ENCODE peak calls at places on chromosomes 4 and X, in eight cellular contexts. One of them, this sample, is unnamed. For H3K27me3 and H3K36me3, the result is how much of the 10 kb centered on the place peaks cover.

GRCh38 chr4:80078361-80079092 is 5.5 kb upstream of the ANTXR2 start:
- DNase-seq in brain microvascular endothelial cell: no peak
- DNase-seq in neural progenitor cell: no peak
- DNase-seq in cardiac muscle cell: no peak
- DNase-seq in Karpas-422: no peak
- DNase-seq in upper lobe of right lung: no peak
- DNase-seq in astrocyte: no peak
- DNase-seq in small intestine: no peak
- DNase-seq in this sample: no peak

GRCh38 chr4:177483271-177483670 is 41.0 kb upstream of the AGA start:
- DNase-seq in Karpas-422: no peak
- DNase-seq in small intestine: no peak
- DNase-seq in astrocyte: no peak
- DNase-seq in brain microvascular endothelial cell: no peak
- DNase-seq in neural progenitor cell: no peak
- DNase-seq in cardiac muscle cell: no peak
- DNase-seq in upper lobe of right lung: no peak
- DNase-seq in this sample: no peak

GRCh38 chr4:56506110-56506705 is 617 bp downstream of the ARL9 start:
- DNase-seq in small intestine: no peak
- DNase-seq in Karpas-422: no peak
- DNase-seq in upper lobe of right lung: no peak
- DNase-seq in cardiac muscle cell: peak
- DNase-seq in brain microvascular endothelial cell: no peak
- DNase-seq in astrocyte: peak
- DNase-seq in neural progenitor cell: peak
- DNase-seq in this sample: peak

GRCh38 chr4:168387091-168387490 is 68.5 kb upstream of the DDX60 start:
- DNase-seq in Karpas-422: no peak
- DNase-seq in neural progenitor cell: no peak
- DNase-seq in small intestine: no peak
- DNase-seq in astrocyte: no peak
- DNase-seq in upper lobe of right lung: no peak
- DNase-seq in cardiac muscle cell: no peak
- DNase-seq in brain microvascular endothelial cell: no peak
- DNase-seq in this sample: no peak

GRCh38 chr4:99853993-99854392 is 37.4 kb downstream of the DAPP1 start:
- DNase-seq in upper lobe of right lung: no peak
- DNase-seq in small intestine: no peak
- DNase-seq in Karpas-422: no peak
- DNase-seq in cardiac muscle cell: no peak
- DNase-seq in neural progenitor cell: peak
- DNase-seq in astrocyte: no peak
- DNase-seq in brain microvascular endothelial cell: no peak
- DNase-seq in this sample: no peak

GRCh38 chrX:30308263-30309138 is 689 bp downstream of the NR0B1 start:
- DNase-seq in cardiac muscle cell: peak
- DNase-seq in upper lobe of right lung: no peak
- DNase-seq in neural progenitor cell: peak
- DNase-seq in astrocyte: no peak
- DNase-seq in small intestine: no peak
- DNase-seq in brain microvascular endothelial cell: no peak
- DNase-seq in Karpas-422: no peak
- DNase-seq in this sample: peak

GRCh38 chr4:74546020-74546419 is 101.1 kb downstream of the AREG start:
- DNase-seq in brain microvascular endothelial cell: no peak
- DNase-seq in upper lobe of right lung: no peak
- DNase-seq in small intestine: no peak
- DNase-seq in neural progenitor cell: no peak
- DNase-seq in Karpas-422: no peak
- DNase-seq in astrocyte: peak
- DNase-seq in cardiac muscle cell: no peak
- DNase-seq in this sample: no peak

GRCh38 chr4:107862658-107863057 is 37.9 kb downstream of the SGMS2 start:
- DNase-seq in astrocyte: peak
- DNase-seq in brain microvascular endothelial cell: peak
- DNase-seq in upper lobe of right lung: no peak
- DNase-seq in small intestine: peak
- DNase-seq in Karpas-422: no peak
- DNase-seq in neural progenitor cell: no peak
- DNase-seq in cardiac muscle cell: no peak
- DNase-seq in this sample: peak

GRCh38 chr4:152211936-152212675 is 323.8 kb downstream of the FBXW7 start:
- DNase-seq in neural progenitor cell: no peak
- DNase-seq in cardiac muscle cell: peak
- DNase-seq in brain microvascular endothelial cell: no peak
- DNase-seq in Karpas-422: no peak
- DNase-seq in upper lobe of right lung: no peak
- DNase-seq in astrocyte: no peak
- DNase-seq in small intestine: no peak
- DNase-seq in this sample: no peak

GRCh38 chrX:84205276-84205675 is 17.3 kb upstream of the RPS6KA6 start:
- DNase-seq in Karpas-422: no peak
- DNase-seq in small intestine: no peak
- DNase-seq in astrocyte: no peak
- DNase-seq in cardiac muscle cell: no peak
- DNase-seq in upper lobe of right lung: no peak
- DNase-seq in neural progenitor cell: no peak
- DNase-seq in brain microvascular endothelial cell: no peak
- DNase-seq in this sample: no peak
- H3K27me3 ChIP-seq in Karpas-422: under half
- H3K27me3 ChIP-seq in small intestine: under half
- H3K27me3 ChIP-seq in astrocyte: under half
- H3K27me3 ChIP-seq in cardiac muscle cell: under half
- H3K27me3 ChIP-seq in upper lobe of right lung: under half
- H3K27me3 ChIP-seq in neural progenitor cell: under half
- H3K27me3 ChIP-seq in brain microvascular endothelial cell: under half
- H3K27me3 ChIP-seq in this sample: under half

DNA sequence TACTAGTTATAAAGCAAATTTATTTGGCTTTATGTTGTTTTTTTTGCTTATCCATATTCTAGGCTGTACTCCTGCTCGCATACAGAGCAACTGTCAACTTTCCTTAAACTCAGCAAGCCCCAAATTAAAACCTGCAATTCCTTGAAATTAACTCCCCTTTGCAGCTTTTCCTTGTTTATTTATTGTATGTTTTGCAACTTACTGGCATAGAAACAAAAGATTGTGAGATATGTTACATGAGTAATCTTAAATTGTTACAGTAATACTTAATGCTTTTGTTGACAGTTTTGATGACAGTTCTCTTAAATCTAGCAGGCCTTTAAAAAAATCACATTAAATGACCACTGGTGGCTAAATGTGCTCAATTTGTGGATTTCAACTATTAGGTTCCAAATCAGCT is 4.5 kb downstream of the DDX3X start:
- DNase-seq in astrocyte: no peak
- DNase-seq in Karpas-422: no peak
- DNase-seq in brain microvascular endothelial cell: no peak
- DNase-seq in small intestine: no peak
- DNase-seq in upper lobe of right lung: no peak
- DNase-seq in cardiac muscle cell: no peak
- DNase-seq in neural progenitor cell: no peak
- DNase-seq in this sample: no peak
- H3K36me3 ChIP-seq in astrocyte: under half
- H3K36me3 ChIP-seq in Karpas-422: half or more
- H3K36me3 ChIP-seq in brain microvascular endothelial cell: under half
- H3K36me3 ChIP-seq in small intestine: under half
- H3K36me3 ChIP-seq in upper lobe of right lung: under half
- H3K36me3 ChIP-seq in cardiac muscle cell: under half
- H3K36me3 ChIP-seq in neural progenitor cell: under half
- H3K36me3 ChIP-seq in this sample: under half

DNA sequence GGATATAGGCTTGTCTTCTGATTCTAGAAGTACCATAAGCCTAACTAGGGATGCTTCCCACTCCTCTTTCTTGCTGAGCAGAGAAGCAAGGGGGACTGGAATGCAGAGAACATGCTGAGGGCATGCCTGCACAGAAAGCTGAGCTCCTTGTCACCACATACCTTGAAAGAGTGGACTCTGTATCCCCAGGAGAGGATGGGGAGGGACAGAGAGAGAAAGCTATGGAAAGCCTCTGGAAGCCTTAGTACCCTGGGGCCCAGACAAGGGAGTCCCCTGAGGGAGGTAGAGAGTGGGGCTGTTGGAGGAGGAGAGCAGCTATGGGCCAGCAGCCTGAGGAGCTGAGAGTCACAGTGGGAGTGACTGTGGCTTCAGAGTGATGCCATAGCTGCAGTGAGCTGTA is 77.8 kb downstream of the RTL9 start:
- DNase-seq in neural progenitor cell: no peak
- DNase-seq in small intestine: no peak
- DNase-seq in cardiac muscle cell: no peak
- DNase-seq in upper lobe of right lung: no peak
- DNase-seq in astrocyte: no peak
- DNase-seq in Karpas-422: no peak
- DNase-seq in brain microvascular endothelial cell: no peak
- DNase-seq in this sample: no peak
- H3K27me3 ChIP-seq in neural progenitor cell: under half
- H3K27me3 ChIP-seq in small intestine: under half
- H3K27me3 ChIP-seq in cardiac muscle cell: under half
- H3K27me3 ChIP-seq in upper lobe of right lung: under half
- H3K27me3 ChIP-seq in astrocyte: under half
- H3K27me3 ChIP-seq in Karpas-422: under half
- H3K27me3 ChIP-seq in brain microvascular endothelial cell: under half
- H3K27me3 ChIP-seq in this sample: under half

DNA sequence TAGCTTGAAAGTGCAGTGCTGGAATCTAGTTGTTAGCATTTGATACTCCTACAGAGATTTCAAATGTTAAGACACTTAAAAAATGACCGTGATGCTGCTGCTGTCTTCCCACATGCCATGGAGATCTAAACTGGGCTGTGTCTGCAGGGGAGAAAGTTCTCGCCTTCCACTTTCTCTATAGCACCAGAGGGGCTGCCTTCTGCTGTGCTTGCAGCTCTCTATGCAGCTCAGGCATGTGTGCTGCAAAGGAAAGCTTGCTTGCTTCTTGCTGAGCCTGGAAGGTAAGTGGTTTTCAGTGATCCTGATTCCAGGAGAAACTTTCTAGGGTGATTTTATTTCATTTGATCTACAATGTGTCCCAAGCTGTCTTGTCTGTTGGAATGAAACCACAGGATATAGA is 137.7 kb downstream of the SOWAHB start:
- DNase-seq in brain microvascular endothelial cell: no peak
- DNase-seq in astrocyte: no peak
- DNase-seq in cardiac muscle cell: no peak
- DNase-seq in neural progenitor cell: no peak
- DNase-seq in Karpas-422: no peak
- DNase-seq in upper lobe of right lung: no peak
- DNase-seq in small intestine: no peak
- DNase-seq in this sample: no peak
- H3K36me3 ChIP-seq in brain microvascular endothelial cell: under half
- H3K36me3 ChIP-seq in astrocyte: under half
- H3K36me3 ChIP-seq in cardiac muscle cell: under half
- H3K36me3 ChIP-seq in neural progenitor cell: under half
- H3K36me3 ChIP-seq in Karpas-422: under half
- H3K36me3 ChIP-seq in upper lobe of right lung: under half
- H3K36me3 ChIP-seq in small intestine: under half
- H3K36me3 ChIP-seq in this sample: under half

GRCh38 chr4:110033994-110034393 is 121.3 kb downstream of the EGF start:
- DNase-seq in astrocyte: no peak
- DNase-seq in cardiac muscle cell: no peak
- DNase-seq in upper lobe of right lung: no peak
- DNase-seq in brain microvascular endothelial cell: no peak
- DNase-seq in small intestine: no peak
- DNase-seq in neural progenitor cell: no peak
- DNase-seq in Karpas-422: peak
- DNase-seq in this sample: no peak
- H3K27me3 ChIP-seq in astrocyte: under half
- H3K27me3 ChIP-seq in cardiac muscle cell: under half
- H3K27me3 ChIP-seq in upper lobe of right lung: under half
- H3K27me3 ChIP-seq in brain microvascular endothelial cell: under half
- H3K27me3 ChIP-seq in small intestine: under half
- H3K27me3 ChIP-seq in neural progenitor cell: under half
- H3K27me3 ChIP-seq in Karpas-422: under half
- H3K27me3 ChIP-seq in this sample: under half

DNA sequence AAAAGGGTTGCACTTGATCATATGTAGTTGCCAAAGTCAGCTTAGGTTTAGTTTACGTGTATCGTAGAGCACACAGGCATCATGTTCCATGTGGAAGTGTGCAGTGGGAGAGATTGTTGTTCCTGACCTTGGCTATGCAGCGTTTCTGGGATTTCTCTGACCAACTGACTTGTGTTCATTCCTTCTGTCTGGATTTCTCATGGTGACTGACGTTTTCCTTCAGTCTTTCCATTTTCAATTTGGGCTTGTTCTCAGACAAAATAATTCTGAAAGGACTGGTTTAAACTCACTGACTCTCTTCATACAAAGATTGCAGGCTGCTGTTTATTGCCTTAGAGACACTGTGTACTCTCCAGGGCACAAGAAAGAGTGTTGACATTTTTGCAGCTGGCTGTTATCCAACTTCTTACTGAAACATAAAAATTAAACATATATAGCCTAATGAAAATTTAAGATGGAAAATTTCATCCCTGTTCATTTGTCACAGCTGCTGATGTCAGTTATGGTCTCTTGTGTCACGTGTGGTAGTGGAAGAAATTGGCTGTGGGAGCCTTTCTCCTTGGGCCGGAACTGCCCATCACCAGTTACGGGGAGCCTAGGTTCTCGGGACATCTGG is 95.4 kb downstream of the TNIP2 start:
- DNase-seq in small intestine: no peak
- DNase-seq in neural progenitor cell: no peak
- DNase-seq in brain microvascular endothelial cell: no peak
- DNase-seq in cardiac muscle cell: no peak
- DNase-seq in upper lobe of right lung: no peak
- DNase-seq in Karpas-422: no peak
- DNase-seq in astrocyte: no peak
- DNase-seq in this sample: peak
- H3K36me3 ChIP-seq in small intestine: under half
- H3K36me3 ChIP-seq in neural progenitor cell: under half
- H3K36me3 ChIP-seq in brain microvascular endothelial cell: under half
- H3K36me3 ChIP-seq in cardiac muscle cell: under half
- H3K36me3 ChIP-seq in upper lobe of right lung: half or more
- H3K36me3 ChIP-seq in Karpas-422: under half
- H3K36me3 ChIP-seq in astrocyte: under half
- H3K36me3 ChIP-seq in this sample: under half